ENCODE peak calls at places on chromosomes 12 and 14, in five cellular contexts. Z is stomach, C is IMR-90, E is esophagus squamous epithelium, G is sigmoid colon. X is an unnamed sample.

GRCh38 chr12:92899388-92900001 is 29.6 kb downstream of the EEA1 start:
- DNase-seq in Z (peak; percentile 34), C (peak; percentile 99), E (no peak), G (peak; percentile 94), X (peak; percentile 54)

GRCh38 chr14:92754956-92755355 is 6.5 kb upstream of the LGMN start:
- DNase-seq in Z (no peak), C (no peak), E (no peak), G (no peak), X (no peak)

GRCh38 chr12:31588976-31589375 is 2.0 kb downstream of the DENND5B start:
- DNase-seq in Z (no peak), C (no peak), E (no peak), G (no peak), X (no peak)

GRCh38 chr12:112408621-112409020 is 784 bp downstream of the RPL6 start:
- DNase-seq in Z (no peak), C (no peak), E (no peak), G (no peak), X (no peak)

GRCh38 chr12:109329710-109330109 is 18.0 kb upstream of the MYO1H start:
- DNase-seq in Z (no peak), C (no peak), E (no peak), G (no peak), X (no peak)

GRCh38 chr12:41511247-41511646 is 323.1 kb downstream of the PDZRN4 start:
- DNase-seq in Z (no peak), C (no peak), E (no peak), G (no peak), X (no peak)

GRCh38 chr12:48630346-48630745 is 51.7 kb downstream of the KANSL2 start:
- DNase-seq in Z (no peak), C (no peak), E (no peak), G (no peak), X (no peak)

GRCh38 chr12:54128466-54128865 is 60.3 kb downstream of the SMUG1 start:
- DNase-seq in Z (no peak), C (no peak), E (no peak), G (no peak), X (no peak)

GRCh38 chr12:56286044-56286830 is 13.9 kb downstream of the CS start:
- DNase-seq in Z (no peak), C (no peak), E (no peak), G (no peak), X (no peak)

GRCh38 chr12:3964404-3964803 is 91.2 kb upstream of the PARP11 start:
- DNase-seq in Z (no peak), C (no peak), E (no peak), G (no peak), X (no peak)

GRCh38 chr12:13347241-13348043 is 150.9 kb downstream of the EMP1 start:
- DNase-seq in Z (no peak), C (peak; percentile 56), E (no peak), G (no peak), X (no peak)

GRCh38 chr14:99035268-99035667 is 236.7 kb downstream of the BCL11B start:
- DNase-seq in Z (no peak), C (no peak), E (no peak), G (peak; percentile 74), X (no peak)

GRCh38 chr12:42140901-42141300 is 3.8 kb downstream of the GXYLT1 start:
- DNase-seq in Z (no peak), C (peak; percentile 53), E (no peak), G (no peak), X (no peak)

GRCh38 chr12:59843260-59843843 is 247.5 kb downstream of the SLC16A7 start:
- DNase-seq in Z (no peak), C (no peak), E (no peak), G (no peak), X (no peak)
- H3K9me3 ChIP-seq in Z (no peaks in the 10 kb centered on the region), C (no peaks in the 10 kb centered on the region), E (no peaks in the 10 kb centered on the region), G (no peaks in the 10 kb centered on the region), X (no peaks in the 10 kb centered on the region)

DNA sequence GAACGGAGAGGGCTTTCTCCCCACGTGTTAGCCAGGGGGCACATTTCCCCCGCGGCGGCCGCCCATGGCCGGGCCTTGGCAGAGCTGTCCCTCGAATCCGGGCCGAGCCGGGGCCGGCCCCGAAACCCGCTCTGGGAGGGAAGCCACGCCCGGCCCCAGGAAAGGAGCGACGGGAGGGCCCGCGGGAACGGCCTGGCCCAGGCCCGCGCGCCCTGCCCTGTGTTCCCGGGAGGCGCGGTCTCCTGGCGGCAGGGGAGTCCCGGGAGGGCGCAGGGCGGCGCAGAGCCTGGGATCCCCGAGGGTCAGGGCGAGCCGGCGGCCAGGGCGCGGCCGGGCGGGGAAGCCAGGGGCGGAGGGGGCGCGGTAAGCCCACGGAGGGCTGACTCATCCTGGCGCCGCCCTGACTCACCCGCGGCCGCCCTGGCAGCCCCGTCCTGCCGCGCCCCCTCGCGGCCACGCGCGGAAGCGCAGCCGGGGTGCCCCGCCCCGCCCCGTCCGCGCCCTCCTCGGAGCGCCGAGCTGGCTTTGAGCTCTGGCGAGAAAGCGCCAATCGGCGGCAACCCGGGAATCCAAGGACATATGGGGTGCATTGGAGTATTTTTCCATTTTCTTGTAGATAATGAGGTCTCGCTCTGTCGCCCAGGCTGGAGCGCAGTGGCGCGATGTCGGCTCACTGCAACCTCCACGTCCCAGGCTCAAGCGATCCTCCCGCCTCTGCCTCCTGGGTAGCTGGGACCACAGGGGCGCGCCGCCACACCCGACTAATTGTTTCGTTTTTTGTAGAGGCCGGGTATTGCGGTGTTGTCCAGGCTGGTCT is 31.8 kb upstream of the PLEKHG6 start:
- DNase-seq in Z (peak; percentile 89), C (peak; percentile 74), E (no peak), G (peak; percentile 92), X (peak; percentile 87)
- TF ChIP-seq CTCF in Z (peak; percentile 100), C (peak; percentile 92), E (peak; percentile 65), G (no peak), X (peak; percentile 69)

DNA sequence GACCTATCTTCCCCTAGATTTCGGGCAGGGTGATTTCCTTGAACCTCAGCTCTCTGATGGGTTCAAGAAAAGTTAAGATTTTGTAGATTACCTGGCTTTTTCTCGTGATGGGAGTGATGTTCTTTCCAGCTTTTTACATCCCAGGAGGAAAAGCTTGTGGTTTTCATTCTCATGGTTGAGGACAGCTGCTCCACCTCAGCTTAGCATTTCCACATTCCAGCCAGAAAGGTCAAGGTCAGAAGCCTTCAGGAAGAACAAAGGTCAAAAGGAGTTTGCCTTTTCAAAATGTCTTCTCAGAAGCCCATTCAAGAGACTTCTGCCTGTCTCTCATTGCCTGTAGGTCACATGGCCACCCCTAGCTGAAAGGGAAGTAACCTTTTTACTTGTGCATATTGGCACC is 6.7 kb upstream of the ADGRD1 start:
- DNase-seq in Z (no peak), C (no peak), E (no peak), G (no peak), X (no peak)
- H3K9me3 ChIP-seq in Z (peaks cover 10% of the 10 kb centered on the region), C (peaks cover 14% of the 10 kb centered on the region), E (no peaks in the 10 kb centered on the region), G (peaks cover 3% of the 10 kb centered on the region), X (no peaks in the 10 kb centered on the region)

GRCh38 chr12:100877776-100878175 is 83.2 kb downstream of the ANO4 start:
- DNase-seq in Z (no peak), C (no peak), E (no peak), G (no peak), X (no peak)
- TF ChIP-seq CTCF in Z (no peak), C (peak; percentile 36), E (no peak), G (no peak), X (peak; percentile 53)

GRCh38 chr12:133037207-133038005 is at the start of gene ZNF84:
- DNase-seq in Z (peak; percentile 96), C (peak; percentile 98), E (peak; percentile 83), G (peak; percentile 98), X (peak; percentile 92)
- H3K9me3 ChIP-seq in Z (peaks cover 75% of the 10 kb centered on the region), C (peaks cover 36% of the 10 kb centered on the region), E (no peaks in the 10 kb centered on the region), G (peaks cover 26% of the 10 kb centered on the region), X (peaks cover 47% of the 10 kb centered on the region)

GRCh38 chr12:105417732-105418131 is 87.2 kb downstream of the C12orf75 start:
- DNase-seq in Z (no peak), C (no peak), E (no peak), G (no peak), X (no peak)
- TF ChIP-seq CTCF in Z (no peak), C (peak; percentile 4), E (no peak), G (no peak), X (no peak)

DNA sequence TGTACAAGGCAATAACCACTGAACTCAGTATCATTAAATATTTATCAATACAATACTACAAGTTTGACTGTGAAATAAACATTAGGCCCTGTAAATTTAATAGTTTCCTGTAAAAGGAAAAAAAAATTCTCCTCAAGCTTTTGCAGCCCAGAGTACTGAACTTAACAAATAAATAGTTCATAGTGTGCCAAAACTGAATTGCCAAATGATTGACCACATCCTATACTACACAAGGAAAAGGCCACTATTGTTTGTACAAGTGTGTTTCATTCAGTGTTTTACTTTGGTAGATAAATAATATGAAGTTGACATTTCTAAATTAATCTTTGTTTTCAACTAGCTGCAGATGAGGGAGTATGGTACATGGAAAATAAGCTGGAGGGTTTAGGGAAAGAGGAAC is 379.6 kb downstream of the FLRT2 start:
- DNase-seq in Z (no peak), C (no peak), E (no peak), G (no peak), X (no peak)
- H3K9me3 ChIP-seq in Z (no peaks in the 10 kb centered on the region), C (no peaks in the 10 kb centered on the region), E (no peaks in the 10 kb centered on the region), G (no peaks in the 10 kb centered on the region), X (no peaks in the 10 kb centered on the region)

DNA sequence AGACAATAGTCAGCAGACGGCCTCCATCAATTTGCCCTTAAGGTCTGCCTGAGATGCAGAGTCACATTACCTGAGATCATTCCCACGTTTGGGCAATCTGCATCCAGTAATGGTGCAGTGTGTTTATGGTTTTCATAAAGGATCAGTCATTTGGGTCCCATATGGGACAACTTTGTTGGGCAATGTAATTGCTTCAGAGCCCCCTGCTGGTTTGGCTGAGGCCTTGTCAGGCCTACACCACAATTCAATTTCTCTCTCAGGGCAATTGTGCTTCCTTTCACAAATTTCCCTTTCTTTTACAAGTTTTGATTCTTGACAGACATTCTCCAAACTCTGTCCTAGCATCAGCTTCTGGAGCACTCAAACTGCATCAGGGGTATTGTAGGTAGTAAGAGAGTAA is 191.2 kb upstream of the SSTR1 start:
- DNase-seq in Z (no peak), C (no peak), E (no peak), G (no peak), X (no peak)
- TF ChIP-seq CTCF in Z (no peak), C (no peak), E (no peak), G (no peak), X (peak; percentile 34)